ENCODE peak calls at places on chromosomes 7 and 10, in ten cellular contexts. M is mucosa of gallbladder; J is cardiac fibroblast; Q is psoas muscle; T is GM06990; V is NCI-H748 treated with DMSO at 0.1 percent for 48 hours; O is stimulated activated CD8-positive, alpha-beta memory T cell treated with anti-CD3 and anti-CD28 coated beads, Interleukin-4, amount 100 ng/mL, for 4 hours; L is naive thymus-derived CD8-positive, alpha-beta T cell; Y is caudate nucleus; I is T-helper 9 cell. S is an unnamed sample.

GRCh38 chr10:95304976-95305375 is 14.2 kb upstream of the PDLIM1 start:
- DNase-seq in O (no peak), M (no peak), L (no peak), Q (no peak), T (no peak), Y (no peak), V (no peak), I (no peak), J (no peak), S (no peak)

GRCh38 chr7:84484502-84485079 is 290.0 kb upstream of the SEMA3A start:
- DNase-seq in Y (no peak), T (no peak), O (no peak), J (no peak), V (no peak), I (no peak), L (no peak), Q (no peak), M (no peak), S (peak)

GRCh38 chr7:341841-342638 is 52.1 kb downstream of the FOXL3 start:
- DNase-seq in Y (peak), V (no peak), M (peak), O (no peak), L (no peak), I (no peak), Q (peak), J (no peak), T (no peak), S (no peak)

GRCh38 chr7:140672382-140673062 is at the start of gene ADCK2:
- DNase-seq in O (peak), M (peak), Y (peak), V (no peak), J (no peak), Q (no peak), I (peak), T (peak), L (no peak), S (no peak)

GRCh38 chr7:46554688-46555422 is 633.8 kb upstream of the IGFBP3 start:
- DNase-seq in Q (no peak), J (peak), V (no peak), T (no peak), O (no peak), M (no peak), L (no peak), I (no peak), Y (no peak), S (no peak)

GRCh38 chr10:5291501-5292195 is 73.1 kb upstream of the UCN3 start:
- DNase-seq in J (peak), M (peak), V (peak), I (peak), T (no peak), Y (no peak), L (peak), Q (peak), O (no peak), S (peak)

GRCh38 chr7:33300131-33300530 is 170.8 kb downstream of the BBS9 start:
- DNase-seq in I (no peak), O (no peak), Y (no peak), L (no peak), J (no peak), T (no peak), M (no peak), Q (no peak), V (no peak), S (no peak)

GRCh38 chr10:14010083-14010551 is 320.6 kb downstream of the FRMD4A start:
- DNase-seq in J (peak), Y (no peak), I (no peak), Q (no peak), T (no peak), M (no peak), O (no peak), V (no peak), L (no peak), S (peak)

GRCh38 chr10:101161494-101162299 is 30.6 kb downstream of the TLX1 start:
- DNase-seq in O (peak), L (peak), Q (peak), V (peak), I (peak), J (peak), Y (peak), T (no peak), M (peak), S (peak)

GRCh38 chr10:51010977-51011376 is 63.3 kb upstream of the PRKG1 start:
- DNase-seq in V (no peak), O (no peak), I (no peak), L (peak), T (no peak), Q (no peak), M (peak), J (peak), Y (no peak), S (no peak)

GRCh38 chr10:47237316-47238260 is 62.4 kb upstream of the GDF10 start:
- DNase-seq in O (no peak), Q (no peak), L (no peak), J (no peak), Y (no peak), T (no peak), V (no peak), I (no peak), M (no peak), S (no peak)

GRCh38 chr10:95537543-95537930 is 23.6 kb downstream of the SORBS1 start:
- DNase-seq in I (no peak), O (no peak), M (no peak), Y (no peak), L (no peak), V (no peak), Q (no peak), J (no peak), T (no peak), S (no peak)

GRCh38 chr10:60139798-60140566 is 233.6 kb upstream of the CCDC6 start:
- DNase-seq in I (no peak), O (no peak), L (no peak), Q (no peak), V (no peak), T (no peak), M (no peak), J (peak), Y (no peak), S (peak)

GRCh38 chr7:7876419-7876818 is 92.2 kb upstream of the GLCCI1 start:
- DNase-seq in O (no peak), L (no peak), I (no peak), Y (no peak), J (no peak), T (no peak), Q (no peak), M (no peak), V (no peak), S (no peak)

GRCh38 chr10:79053481-79054202 is 15.1 kb upstream of the ZMIZ1 start:
- DNase-seq in Y (no peak), M (no peak), T (no peak), Q (peak), J (no peak), L (no peak), I (no peak), O (no peak), V (no peak), S (no peak)

GRCh38 chr7:6028563-6028962 is 2.6 kb upstream of the ANKRD61 start:
- DNase-seq in T (no peak), V (no peak), Q (no peak), I (no peak), Y (no peak), L (no peak), J (no peak), O (no peak), M (no peak), S (no peak)

GRCh38 chr7:102914585-102914984 is 1.8 kb downstream of the LRRC17 start:
- DNase-seq in T (no peak), Y (no peak), I (no peak), O (no peak), L (no peak), Q (no peak), M (peak), J (peak), V (no peak), S (no peak)

GRCh38 chr7:82109288-82109687 is 334.3 kb downstream of the CACNA2D1 start:
- DNase-seq in T (no peak), Q (no peak), M (no peak), L (no peak), O (no peak), J (peak), V (no peak), I (no peak), Y (no peak), S (peak)